ENCODE peak calls at places on chromosome 11, in five cellular contexts. D is gastrocnemius medialis, E is amniotic stem cell, F is ureter, Z is T-helper 1 cell. G is an unnamed sample.

GRCh38 chr11:46404476-46405017 is 13.0 kb upstream of the CHRM4 start:
- DNase-seq in D (no peak), E (no peak), F (no peak), Z (no peak), G (no peak)

GRCh38 chr11:82718307-82718706 is 15.4 kb downstream of the FAM181B start:
- DNase-seq in D (no peak), E (no peak), F (no peak), Z (no peak), G (peak; percentile 92)

GRCh38 chr11:60316317-60316716 is 10.7 kb upstream of the MS4A6E start:
- DNase-seq in D (no peak), E (no peak), F (no peak), Z (no peak), G (no peak)

GRCh38 chr11:66891849-66892660 is 35.2 kb downstream of the LRFN4 start:
- DNase-seq in D (peak; percentile 92), E (peak; percentile 87), F (peak; percentile 73), Z (no peak), G (no peak)

GRCh38 chr11:128802358-128802981 is 64.6 kb downstream of the KCNJ1 start:
- DNase-seq in D (no peak), E (no peak), F (no peak), Z (no peak), G (no peak)

GRCh38 chr11:115990004-115990447 is 485.8 kb upstream of the CADM1 start:
- DNase-seq in D (no peak), E (no peak), F (no peak), Z (no peak), G (no peak)

GRCh38 chr11:121309688-121310087 is 17.1 kb downstream of the SC5D start:
- DNase-seq in D (no peak), E (no peak), F (no peak), Z (no peak), G (no peak)

GRCh38 chr11:19827399-19828135 is 114.9 kb downstream of the NAV2 start:
- DNase-seq in D (no peak), E (no peak), F (no peak), Z (no peak), G (no peak)

GRCh38 chr11:55707029-55707428 is 45.0 kb downstream of the OR4C6 start:
- DNase-seq in D (no peak), E (no peak), F (no peak), Z (no peak), G (peak; percentile 28)

GRCh38 chr11:62401781-62402180 is 17.1 kb upstream of the SCGB1A1 start:
- DNase-seq in D (no peak), E (no peak), F (no peak), Z (no peak), G (no peak)

G was measured in midbrain.